ENCODE peak calls at places on chromosome 10, in four cellular contexts. One of them, this sample, is unnamed.

GRCh38 chr10:16777473-16778370 is 39.5 kb downstream of the RSU1 start:
- DNase-seq in germinal center: peak
- DNase-seq in mucosa of gallbladder: no peak
- DNase-seq in HepG2: peak
- DNase-seq in this sample: no peak

GRCh38 chr10:24884316-24884715 is 68.1 kb downstream of the PRTFDC1 start:
- DNase-seq in germinal center: no peak
- DNase-seq in mucosa of gallbladder: no peak
- DNase-seq in HepG2: no peak
- DNase-seq in this sample: no peak

GRCh38 chr10:30784896-30785605 is 155.5 kb upstream of the LYZL2 start:
- DNase-seq in germinal center: peak
- DNase-seq in mucosa of gallbladder: peak
- DNase-seq in HepG2: no peak
- DNase-seq in this sample: peak

GRCh38 chr10:128152741-128153583 is 26.7 kb upstream of the MKI67 start:
- DNase-seq in germinal center: no peak
- DNase-seq in mucosa of gallbladder: no peak
- DNase-seq in HepG2: no peak
- DNase-seq in this sample: no peak

GRCh38 chr10:31515819-31516402 is 196.9 kb downstream of the ZEB1 start:
- DNase-seq in germinal center: no peak
- DNase-seq in mucosa of gallbladder: no peak
- DNase-seq in HepG2: no peak
- DNase-seq in this sample: no peak

GRCh38 chr10:127942811-127943210 is 35.9 kb downstream of the PTPRE start:
- DNase-seq in germinal center: no peak
- DNase-seq in mucosa of gallbladder: no peak
- DNase-seq in HepG2: no peak
- DNase-seq in this sample: no peak

GRCh38 chr10:33623677-33624076 is 289.2 kb upstream of the NRP1 start:
- DNase-seq in germinal center: no peak
- DNase-seq in mucosa of gallbladder: no peak
- DNase-seq in HepG2: no peak
- DNase-seq in this sample: no peak

GRCh38 chr10:77648472-77648871 is 10.9 kb upstream of the KCNMA1 start:
- DNase-seq in germinal center: no peak
- DNase-seq in mucosa of gallbladder: no peak
- DNase-seq in HepG2: no peak
- DNase-seq in this sample: no peak

GRCh38 chr10:62650411-62650810 is 154.1 kb upstream of the ADO start:
- DNase-seq in germinal center: no peak
- DNase-seq in mucosa of gallbladder: peak
- DNase-seq in HepG2: no peak
- DNase-seq in this sample: no peak

GRCh38 chr10:98326621-98327027 is 58.6 kb upstream of the LOXL4 start:
- DNase-seq in germinal center: no peak
- DNase-seq in mucosa of gallbladder: no peak
- DNase-seq in HepG2: no peak
- DNase-seq in this sample: no peak

GRCh38 chr10:48254745-48255144 is 19.8 kb downstream of the FRMPD2 start:
- DNase-seq in germinal center: no peak
- DNase-seq in mucosa of gallbladder: no peak
- DNase-seq in HepG2: no peak
- DNase-seq in this sample: no peak

GRCh38 chr10:113854757-113855626 is 531 bp downstream of the NHLRC2 start:
- DNase-seq in germinal center: peak
- DNase-seq in mucosa of gallbladder: peak
- DNase-seq in HepG2: peak
- DNase-seq in this sample: peak

GRCh38 chr10:29099415-29099814 is 189.5 kb upstream of the LYZL1 start:
- DNase-seq in germinal center: no peak
- DNase-seq in mucosa of gallbladder: no peak
- DNase-seq in HepG2: no peak
- DNase-seq in this sample: no peak

GRCh38 chr10:78044699-78045098 is 11.0 kb downstream of the RPS24 start:
- DNase-seq in germinal center: no peak
- DNase-seq in mucosa of gallbladder: no peak
- DNase-seq in HepG2: no peak
- DNase-seq in this sample: no peak

GRCh38 chr10:48234295-48234694 is 40.2 kb downstream of the FRMPD2 start:
- DNase-seq in germinal center: no peak
- DNase-seq in mucosa of gallbladder: no peak
- DNase-seq in HepG2: no peak
- DNase-seq in this sample: no peak

GRCh38 chr10:80176526-80176925 is 28.8 kb downstream of the ANXA11 start:
- DNase-seq in germinal center: no peak
- DNase-seq in mucosa of gallbladder: no peak
- DNase-seq in HepG2: no peak
- DNase-seq in this sample: no peak

GRCh38 chr10:43249962-43250624 is 16.8 kb downstream of the RASGEF1A start:
- DNase-seq in germinal center: no peak
- DNase-seq in mucosa of gallbladder: no peak
- DNase-seq in HepG2: no peak
- DNase-seq in this sample: no peak

GRCh38 chr10:72792288-72792687 is 100.3 kb downstream of the MCU start:
- DNase-seq in germinal center: no peak
- DNase-seq in mucosa of gallbladder: no peak
- DNase-seq in HepG2: no peak
- DNase-seq in this sample: no peak

GRCh38 chr10:99534939-99535763 is 2.4 kb downstream of the NKX2-3 start:
- DNase-seq in germinal center: no peak
- DNase-seq in mucosa of gallbladder: no peak
- DNase-seq in HepG2: no peak
- DNase-seq in this sample: no peak

GRCh38 chr10:59176241-59177030 is at the start of gene PHYHIPL:
- DNase-seq in germinal center: no peak
- DNase-seq in mucosa of gallbladder: no peak
- DNase-seq in HepG2: peak
- DNase-seq in this sample: peak

GRCh38 chr10:132183046-132183445 is 3.7 kb upstream of the DPYSL4 start:
- DNase-seq in germinal center: no peak
- DNase-seq in mucosa of gallbladder: no peak
- DNase-seq in HepG2: peak
- DNase-seq in this sample: no peak

GRCh38 chr10:87864497-87865059 is 1.2 kb downstream of the PTEN start:
- DNase-seq in germinal center: no peak
- DNase-seq in mucosa of gallbladder: no peak
- DNase-seq in HepG2: no peak
- DNase-seq in this sample: no peak

GRCh38 chr10:14453593-14453992 is 122.9 kb upstream of the FRMD4A start:
- DNase-seq in germinal center: no peak
- DNase-seq in mucosa of gallbladder: no peak
- DNase-seq in HepG2: no peak
- DNase-seq in this sample: no peak

GRCh38 chr10:132845041-132845551 is 59.1 kb upstream of the NKX6-2 start:
- DNase-seq in germinal center: no peak
- DNase-seq in mucosa of gallbladder: no peak
- DNase-seq in HepG2: no peak
- DNase-seq in this sample: no peak

GRCh38 chr10:125212150-125212809 is 51.9 kb upstream of the CTBP2 start:
- DNase-seq in germinal center: no peak
- DNase-seq in mucosa of gallbladder: no peak
- DNase-seq in HepG2: no peak
- DNase-seq in this sample: no peak

GRCh38 chr10:35236739-35237138 is 99.6 kb upstream of the CCNY start:
- DNase-seq in germinal center: no peak
- DNase-seq in mucosa of gallbladder: no peak
- DNase-seq in HepG2: peak
- DNase-seq in this sample: no peak

GRCh38 chr10:51297438-51297837 is 223.2 kb downstream of the PRKG1 start:
- DNase-seq in germinal center: no peak
- DNase-seq in mucosa of gallbladder: no peak
- DNase-seq in HepG2: no peak
- DNase-seq in this sample: no peak

GRCh38 chr10:112491144-112491543 is 44.1 kb downstream of the VTI1A start:
- DNase-seq in germinal center: no peak
- DNase-seq in mucosa of gallbladder: no peak
- DNase-seq in HepG2: no peak
- DNase-seq in this sample: no peak

GRCh38 chr10:129707406-129708388 is 240.7 kb downstream of the MGMT start:
- DNase-seq in germinal center: no peak
- DNase-seq in mucosa of gallbladder: no peak
- DNase-seq in HepG2: no peak
- DNase-seq in this sample: no peak

GRCh38 chr10:84698989-84699388 is 370.6 kb downstream of the CCSER2 start:
- DNase-seq in germinal center: no peak
- DNase-seq in mucosa of gallbladder: no peak
- DNase-seq in HepG2: no peak
- DNase-seq in this sample: no peak

GRCh38 chr10:35910234-35910633 is 268.1 kb upstream of the FZD8 start:
- DNase-seq in germinal center: no peak
- DNase-seq in mucosa of gallbladder: no peak
- DNase-seq in HepG2: no peak
- DNase-seq in this sample: no peak